ENCODE peak calls at places on chromosomes 13 and 19, in eight cellular contexts. N is activated CD4-positive, alpha-beta T cell treated with anti-CD3 and anti-CD28 coated beads, Interleukin-2, amount 50 U/mL, for 24 hours; X is heart right ventricle; F is GM19239; D is GOT3; T is left cardiac atrium; I is activated naive CD8-positive, alpha-beta T cell treated with anti-CD3 and anti-CD28 coated beads, Interleukin-2, amount 50 U/mL, for 24 hours; M is NCI-H748 treated with DMSO at 0.1 percent for 48 hours. U is an unnamed sample.

GRCh38 chr13:72886272-72887062 is 104.5 kb downstream of the PIBF1 start:
- DNase-seq in N (no peak), X (no peak), F (no peak), D (no peak), T (no peak), I (no peak), M (no peak), U (no peak)

GRCh38 chr13:113437408-113438010 is 15.8 kb downstream of the ADPRHL1 start:
- DNase-seq in N (no peak), X (no peak), F (no peak), D (no peak), T (no peak), I (no peak), M (no peak), U (no peak)

GRCh38 chr19:8466018-8466417 is 21.2 kb downstream of the HNRNPM start:
- DNase-seq in N (no peak), X (no peak), F (no peak), D (no peak), T (no peak), I (no peak), M (no peak), U (no peak)

GRCh38 chr19:19068659-19069509 is 5.1 kb downstream of the SLC25A42 start:
- DNase-seq in N (no peak), X (no peak), F (no peak), D (no peak), T (no peak), I (no peak), M (no peak), U (no peak)

GRCh38 chr13:32951580-32951979 is 64.6 kb upstream of the KL start:
- DNase-seq in N (no peak), X (no peak), F (no peak), D (no peak), T (no peak), I (no peak), M (peak; percentile 100), U (no peak)

GRCh38 chr19:39270091-39270871 is 2.1 kb downstream of the IFNL2 start:
- DNase-seq in N (no peak), X (no peak), F (no peak), D (no peak), T (no peak), I (no peak), M (peak; percentile 45), U (no peak)

GRCh38 chr13:28528848-28529247 is 33.9 kb upstream of the FLT1 start:
- DNase-seq in N (no peak), X (no peak), F (no peak), D (no peak), T (no peak), I (no peak), M (no peak), U (no peak)

GRCh38 chr19:13797870-13798269 is 2.6 kb downstream of the ZSWIM4 start:
- DNase-seq in N (no peak), X (no peak), F (no peak), D (no peak), T (peak; percentile 73), I (no peak), M (no peak), U (no peak)